ENCODE peak calls at places on chromosomes 16 and 17, in six cellular contexts. V, D, O, F, R and E are unnamed samples.

GRCh38 chr16:27421961-27422740 is 20.2 kb downstream of the IL21R start:
- DNase-seq in V (no peak), D (no peak), O (no peak), F (no peak), R (no peak), E (no peak)

GRCh38 chr17:68089881-68090280 is 54.3 kb downstream of the KPNA2 start:
- DNase-seq in V (no peak), D (no peak), O (peak; percentile 78), F (peak; percentile 79), R (peak; percentile 41), E (no peak)

GRCh38 chr17:12510535-12510934 is 155.2 kb upstream of the MYOCD start:
- DNase-seq in V (no peak), D (no peak), O (no peak), F (no peak), R (no peak), E (no peak)

GRCh38 chr17:48569676-48570324 is 8.3 kb downstream of the HOXB4 start:
- DNase-seq in V (no peak), D (no peak), O (no peak), F (no peak), R (no peak), E (no peak)

GRCh38 chr17:38361700-38362465 is 10.2 kb downstream of the SOCS7 start:
- DNase-seq in V (no peak), D (no peak), O (no peak), F (no peak), R (no peak), E (no peak)

GRCh38 chr16:48479955-48480354 is 94.7 kb upstream of the SIAH1 start:
- DNase-seq in V (no peak), D (no peak), O (no peak), F (no peak), R (no peak), E (no peak)

GRCh38 chr17:72901657-72902056 is 190.8 kb downstream of the SLC39A11 start:
- DNase-seq in V (no peak), D (no peak), O (no peak), F (no peak), R (no peak), E (no peak)

GRCh38 chr16:4578961-4579530 is 22.9 kb downstream of the C16orf96 start:
- DNase-seq in V (no peak), D (no peak), O (no peak), F (no peak), R (no peak), E (no peak)

GRCh38 chr17:601462-602303 is 113.0 kb downstream of the VPS53 start:
- DNase-seq in V (no peak), D (no peak), O (peak; percentile 48), F (peak; percentile 31), R (no peak), E (no peak)

GRCh38 chr17:76178124-76178523 is 37.1 kb upstream of the FOXJ1 start:
- DNase-seq in V (no peak), D (no peak), O (no peak), F (no peak), R (no peak), E (no peak)

GRCh38 chr16:22623351-22623781 is 112.7 kb downstream of the NPIPB5 start:
- DNase-seq in V (no peak), D (peak; percentile 14), O (no peak), F (no peak), R (no peak), E (no peak)

GRCh38 chr17:32486091-32486700 is 597 bp upstream of the CDK5R1 start:
- DNase-seq in V (peak; percentile 68), D (no peak), O (peak; percentile 91), F (peak; percentile 56), R (peak; percentile 79), E (no peak)

GRCh38 chr16:27748868-27749546 is 199.1 kb downstream of the KATNIP start:
- DNase-seq in V (peak; percentile 13), D (peak; percentile 49), O (no peak), F (peak; percentile 62), R (peak; percentile 46), E (peak; percentile 49)

GRCh38 chr16:85422124-85422373 is 191.1 kb upstream of the GSE1 start:
- DNase-seq in V (no peak), D (no peak), O (no peak), F (no peak), R (no peak), E (no peak)

GRCh38 chr16:26802965-26803364 is 263.8 kb upstream of the C16orf82 start:
- DNase-seq in V (no peak), D (no peak), O (no peak), F (no peak), R (no peak), E (no peak)

GRCh38 chr17:49836111-49837030 is 11.5 kb downstream of the TAC4 start:
- DNase-seq in V (no peak), D (no peak), O (no peak), F (peak; percentile 36), R (no peak), E (no peak)

GRCh38 chr17:13788385-13788784 is 186.7 kb upstream of the HS3ST3A1 start:
- DNase-seq in V (no peak), D (no peak), O (no peak), F (no peak), R (no peak), E (no peak)

GRCh38 chr17:41695134-41695661 is 6.5 kb downstream of the EIF1 start:
- DNase-seq in V (no peak), D (no peak), O (no peak), F (no peak), R (no peak), E (no peak)

GRCh38 chr17:60577147-60577925 is 22.7 kb upstream of the PPM1D start:
- DNase-seq in V (no peak), D (no peak), O (peak; percentile 68), F (peak; percentile 44), R (peak; percentile 61), E (no peak)

GRCh38 chr17:57747221-57748017 is 2.3 kb upstream of the CCDC182 start:
- DNase-seq in V (peak; percentile 20), D (peak; percentile 37), O (peak; percentile 78), F (peak; percentile 19), R (peak; percentile 80), E (peak; percentile 62)

GRCh38 chr17:65936013-65936412 is 255.9 kb downstream of the CEP112 start:
- DNase-seq in V (no peak), D (no peak), O (no peak), F (no peak), R (no peak), E (no peak)

GRCh38 chr16:83517398-83517797 is 290.4 kb upstream of the HSBP1 start:
- DNase-seq in V (no peak), D (no peak), O (no peak), F (no peak), R (no peak), E (no peak)

GRCh38 chr17:81909966-81910839 is 996 bp downstream of the PCYT2 start:
- DNase-seq in V (no peak), D (no peak), O (peak; percentile 60), F (peak; percentile 57), R (peak; percentile 96), E (no peak)

GRCh38 chr17:3029213-3029913 is 34.0 kb downstream of the OR1D5 start:
- DNase-seq in V (no peak), D (no peak), O (no peak), F (no peak), R (no peak), E (no peak)

GRCh38 chr17:2412561-2413021 is 11.7 kb upstream of the MNT start:
- DNase-seq in V (no peak), D (no peak), O (no peak), F (no peak), R (no peak), E (no peak)

GRCh38 chr16:8854298-8854948 is 14.4 kb downstream of the CARHSP1 start:
- DNase-seq in V (no peak), D (no peak), O (no peak), F (no peak), R (no peak), E (no peak)

GRCh38 chr16:84886536-84887090 is 66.8 kb downstream of the CRISPLD2 start:
- DNase-seq in V (no peak), D (no peak), O (no peak), F (no peak), R (no peak), E (no peak)

GRCh38 chr16:1058216-1058615 is 14.3 kb upstream of the SSTR5 start:
- DNase-seq in V (no peak), D (no peak), O (no peak), F (no peak), R (no peak), E (no peak)

GRCh38 chr16:55323637-55324490 is at the start of gene IRX6:
- DNase-seq in V (no peak), D (no peak), O (peak; percentile 76), F (no peak), R (no peak), E (no peak)